ENCODE peak calls at places on chromosomes 7 and 10, in six cellular contexts. C, J, N, P, T and Q are unnamed samples.

GRCh38 chr10:123270221-123270620 is 116.0 kb downstream of the BUB3 start:
- DNase-seq in C (no peak), J (no peak), N (no peak), P (no peak), T (no peak), Q (peak; percentile 58)

GRCh38 chr10:61319550-61320256 is 133.5 kb downstream of the TMEM26 start:
- DNase-seq in C (no peak), J (no peak), N (no peak), P (peak; percentile 25), T (no peak), Q (no peak)

GRCh38 chr10:21532694-21533576 is 1.1 kb upstream of the MLLT10 start:
- DNase-seq in C (no peak), J (no peak), N (no peak), P (no peak), T (no peak), Q (no peak)

GRCh38 chr10:11587860-11588259 is 23.6 kb downstream of the USP6NL start:
- DNase-seq in C (no peak), J (no peak), N (no peak), P (peak; percentile 72), T (no peak), Q (no peak)

GRCh38 chr7:41880107-41880506 is 177.2 kb upstream of the INHBA start:
- DNase-seq in C (no peak), J (no peak), N (no peak), P (no peak), T (no peak), Q (peak; percentile 99)

GRCh38 chr10:117537904-117538524 is 4.5 kb upstream of the EMX2 start:
- DNase-seq in C (no peak), J (no peak), N (no peak), P (peak; percentile 30), T (no peak), Q (peak; percentile 68)

GRCh38 chr7:128895320-128895719 is 15.2 kb downstream of the KCP start:
- DNase-seq in C (no peak), J (no peak), N (no peak), P (no peak), T (no peak), Q (no peak)

GRCh38 chr10:12741255-12741915 is 260.1 kb downstream of the CCDC3 start:
- DNase-seq in C (no peak), J (no peak), N (no peak), P (no peak), T (no peak), Q (no peak)

GRCh38 chr10:43939939-43940810 is 291.5 kb upstream of the ZNF32 start:
- DNase-seq in C (no peak), J (peak; percentile 2), N (no peak), P (no peak), T (no peak), Q (peak; percentile 60)

GRCh38 chr7:101094791-101095375 is 9.6 kb downstream of the TRIM56 start:
- DNase-seq in C (no peak), J (peak; percentile 29), N (peak; percentile 42), P (peak; percentile 66), T (no peak), Q (peak; percentile 61)

GRCh38 chr7:27185708-27186449 is 847 bp upstream of the HOXA11 start:
- DNase-seq in C (no peak), J (no peak), N (no peak), P (no peak), T (no peak), Q (no peak)

GRCh38 chr7:101391991-101392390 is 29.3 kb downstream of the COL26A1 start:
- DNase-seq in C (no peak), J (no peak), N (no peak), P (no peak), T (no peak), Q (no peak)

GRCh38 chr7:113285411-113285810 is 167.1 kb upstream of the SMIM30 start:
- DNase-seq in C (no peak), J (no peak), N (no peak), P (peak; percentile 9), T (no peak), Q (peak; percentile 4)

DNA sequence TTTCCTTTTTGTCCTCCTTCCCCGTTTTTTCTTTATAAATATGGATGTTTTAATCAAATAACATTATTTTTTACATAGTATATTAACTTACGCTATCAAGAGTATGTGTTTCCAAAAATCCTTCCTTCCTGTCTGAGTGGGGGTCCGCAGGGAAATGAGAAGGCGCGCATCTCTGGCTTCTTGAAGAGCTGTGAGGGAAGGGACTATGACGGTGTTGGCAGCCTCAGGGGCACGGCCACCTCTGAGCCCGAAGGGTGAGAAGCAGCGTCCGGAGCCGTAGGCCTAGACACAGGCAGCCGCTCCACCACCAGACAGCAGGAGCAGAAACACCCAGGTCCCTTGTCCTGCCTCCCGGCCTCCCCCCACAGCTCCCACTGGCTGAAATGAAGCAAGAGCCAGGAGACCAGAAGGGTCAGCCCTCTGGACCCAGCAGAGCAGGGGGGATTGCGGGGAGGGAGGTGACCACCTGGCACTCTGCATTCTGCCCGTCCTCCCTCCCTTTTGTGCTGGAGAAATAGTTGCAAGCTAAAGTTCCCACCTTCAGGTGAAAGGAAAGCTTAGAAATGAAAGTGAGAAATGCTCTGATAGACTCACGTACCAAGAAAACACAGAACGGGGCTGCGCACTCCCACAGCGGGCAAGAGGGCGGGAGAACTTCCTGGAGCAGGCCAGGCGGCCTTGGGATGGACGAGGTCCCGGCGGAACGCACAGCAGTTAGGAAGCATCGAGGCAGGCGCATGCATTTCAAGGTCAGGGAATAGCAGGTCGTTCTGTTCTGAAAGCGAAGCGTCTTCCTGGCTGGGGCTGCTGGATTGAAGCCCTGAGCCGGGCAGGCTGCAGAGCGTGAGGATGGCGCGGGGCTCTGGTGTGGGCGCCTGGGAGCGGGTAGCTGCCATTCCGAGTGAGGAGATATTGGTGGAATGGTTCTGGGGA is 105.5 kb downstream of the GALNT11 start:
- DNase-seq in C (no peak), J (no peak), N (no peak), P (no peak), T (no peak), Q (no peak)
- TF ChIP-seq CTCF in C (no peak), J (no peak), N (no peak), P (no peak), T (no peak), Q (no peak)

DNA sequence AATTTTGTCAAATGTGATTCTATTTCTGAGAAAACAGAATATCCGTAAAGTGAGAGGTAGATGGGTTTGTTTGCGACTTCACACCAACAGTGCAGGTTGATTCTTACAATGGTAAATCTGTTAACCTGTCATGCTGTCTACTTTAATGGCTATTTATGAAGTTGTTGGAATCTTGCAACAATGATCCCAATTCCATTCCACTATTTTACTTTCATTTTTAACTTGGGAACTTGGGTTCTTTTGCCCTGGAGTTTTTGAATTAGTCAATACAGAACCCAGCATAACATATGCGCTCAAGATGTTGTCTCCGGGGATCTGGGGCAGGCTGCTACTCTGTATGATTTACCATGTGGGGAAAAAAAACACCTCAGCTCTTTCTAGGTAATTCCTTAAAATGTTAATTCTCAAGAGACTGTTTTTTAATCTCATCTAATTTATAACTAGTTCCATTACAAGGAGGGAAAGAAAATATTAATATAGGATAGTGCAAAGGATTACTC is 1.2 kb downstream of the LGI1 start:
- DNase-seq in C (no peak), J (no peak), N (no peak), P (no peak), T (no peak), Q (peak; percentile 56)
- H3K4me3 ChIP-seq in C (no peak overlapping the region), J (no peak overlapping the region), N (no peak overlapping the region), P (no peak overlapping the region), T (no peak overlapping the region), Q (peak overlapping the region; percentile 29)

GRCh38 chr7:115297651-115298050 is 375.8 kb downstream of the MDFIC start:
- DNase-seq in C (no peak), J (no peak), N (no peak), P (peak; percentile 96), T (no peak), Q (peak; percentile 82)
- TF ChIP-seq CTCF in C (no peak), J (no peak), N (no peak), P (no peak), T (no peak), Q (peak; percentile 16)

GRCh38 chr7:46508541-46508940 is 587.5 kb upstream of the IGFBP3 start:
- DNase-seq in C (no peak), J (no peak), N (no peak), P (no peak), T (no peak), Q (no peak)
- H3K4me3 ChIP-seq in C (no peak overlapping the region), J (no peak overlapping the region), N (no peak overlapping the region), P (no peak overlapping the region), T (no peak overlapping the region), Q (no peak overlapping the region)

GRCh38 chr10:64275774-64276173 is 754.6 kb downstream of the REEP3 start:
- DNase-seq in C (no peak), J (no peak), N (no peak), P (no peak), T (no peak), Q (no peak)

GRCh38 chr10:64271508-64271907 is 750.3 kb downstream of the REEP3 start:
- DNase-seq in C (no peak), J (no peak), N (no peak), P (no peak), T (no peak), Q (no peak)

GRCh38 chr10:64277536-64277935 is 756.3 kb downstream of the REEP3 start:
- DNase-seq in C (no peak), J (no peak), N (no peak), P (no peak), T (no peak), Q (no peak)

GRCh38 chr10:64271983-64272382 is 750.8 kb downstream of the REEP3 start:
- DNase-seq in C (no peak), J (no peak), N (no peak), P (no peak), T (no peak), Q (no peak)
- TF ChIP-seq CTCF in C (peak; percentile 21), J (peak; percentile 14), N (no peak), P (no peak), T (no peak), Q (no peak)

GRCh38 chr7:1123721-1124120 is 35.8 kb downstream of the GPER1 start:
- DNase-seq in C (no peak), J (peak; percentile 61), N (no peak), P (peak; percentile 16), T (no peak), Q (peak; percentile 89)
- H3K4me3 ChIP-seq in C (no peak overlapping the region), J (peak overlapping the region; percentile 7), N (no peak overlapping the region), P (no peak overlapping the region), T (no peak overlapping the region), Q (peak overlapping the region; percentile 34)

GRCh38 chr7:2921748-2922147 is 77.6 kb upstream of the GNA12 start:
- DNase-seq in C (no peak), J (no peak), N (no peak), P (no peak), T (no peak), Q (no peak)
- TF ChIP-seq CTCF in C (no peak), J (peak; percentile 23), N (no peak), P (peak; percentile 18), T (no peak), Q (peak; percentile 10)

GRCh38 chr7:45088146-45088701 is 545 bp downstream of the NACAD start:
- DNase-seq in C (no peak), J (no peak), N (no peak), P (no peak), T (no peak), Q (no peak)

GRCh38 chr7:45085619-45086200 is 3.1 kb downstream of the NACAD start:
- DNase-seq in C (no peak), J (no peak), N (no peak), P (no peak), T (no peak), Q (no peak)

GRCh38 chr7:45088821-45089313 is at the start of gene NACAD:
- DNase-seq in C (no peak), J (no peak), N (no peak), P (peak; percentile 17), T (no peak), Q (no peak)

GRCh38 chr7:45086348-45087065 is 2.3 kb downstream of the NACAD start:
- DNase-seq in C (no peak), J (no peak), N (no peak), P (peak; percentile 31), T (no peak), Q (no peak)

GRCh38 chr7:45087301-45088145 is 1.2 kb downstream of the NACAD start:
- DNase-seq in C (no peak), J (no peak), N (no peak), P (no peak), T (no peak), Q (no peak)
- H3K4me3 ChIP-seq in C (no peak overlapping the region), J (peak overlapping the region; percentile 69), N (no peak overlapping the region), P (no peak overlapping the region), T (no peak overlapping the region), Q (peak overlapping the region; percentile 67)